ENCODE peak calls at places on chromosomes 3 and 15, in nine cellular contexts. V is NCI-H345, Z is choroid plexus epithelial cell, U is caudate nucleus, S is neuronal stem cell, P is ACHN, T is AG09319, L is A549, Y is fibroblast of lung. G is an unnamed sample.

GRCh38 chr3:50574280-50574831 is 5.0 kb downstream of the HEMK1 start:
- DNase-seq in V (no peak), Z (no peak), U (no peak), S (no peak), P (no peak), T (no peak), L (no peak), Y (no peak), G (no peak)

GRCh38 chr15:64857421-64857820 is 15.7 kb downstream of the PLEKHO2 start:
- DNase-seq in V (no peak), Z (peak), U (no peak), S (no peak), P (peak), T (no peak), L (no peak), Y (peak), G (peak)

GRCh38 chr3:52379610-52380009 is 63.5 kb downstream of the DNAH1 start:
- DNase-seq in V (no peak), Z (no peak), U (no peak), S (no peak), P (no peak), T (no peak), L (no peak), Y (no peak), G (no peak)

GRCh38 chr3:36648241-36649034 is 115.9 kb downstream of the DCLK3 start:
- DNase-seq in V (no peak), Z (peak), U (no peak), S (no peak), P (peak), T (peak), L (peak), Y (peak), G (peak)

GRCh38 chr3:197124713-197125112 is 95.1 kb upstream of the MELTF start:
- DNase-seq in V (no peak), Z (peak), U (no peak), S (no peak), P (no peak), T (no peak), L (no peak), Y (no peak), G (peak)

GRCh38 chr3:156677120-156677479 is 2.7 kb downstream of the TIPARP start:
- DNase-seq in V (no peak), Z (peak), U (no peak), S (no peak), P (no peak), T (no peak), L (no peak), Y (no peak), G (no peak)

GRCh38 chr3:187130346-187131066 is 8.8 kb downstream of the RPL39L start:
- DNase-seq in V (no peak), Z (peak), U (no peak), S (no peak), P (peak), T (no peak), L (no peak), Y (peak), G (peak)

GRCh38 chr15:31069360-31070000 is 32.0 kb downstream of the TRPM1 start:
- DNase-seq in V (no peak), Z (peak), U (no peak), S (no peak), P (no peak), T (no peak), L (no peak), Y (no peak), G (peak)

GRCh38 chr3:11949351-11949750 is 54.8 kb upstream of the SYN2 start:
- DNase-seq in V (no peak), Z (no peak), U (no peak), S (no peak), P (no peak), T (no peak), L (no peak), Y (no peak), G (no peak)

GRCh38 chr15:55241895-55242294 is 45.2 kb upstream of the RSL24D1 start:
- DNase-seq in V (no peak), Z (peak), U (no peak), S (no peak), P (no peak), T (no peak), L (no peak), Y (peak), G (peak)

G was measured in iris pigment epithelial cell.